ENCODE peak calls at places on chromosomes 16 and 17, in four cellular contexts. O is bronchial epithelial cell, N is left ventricle myocardium inferior, H is MM.1S. L is an unnamed sample. For H3K27me3, the result is how much of the 10 kb centered on the place peaks cover.

GRCh38 chr17:9206160-9206988 is 185.1 kb downstream of the NTN1 start:
- DNase-seq in O (no peak), N (no peak), H (no peak), L (no peak)

GRCh38 chr17:63701477-63702222 is 1.7 kb upstream of the LIMD2 start:
- DNase-seq in O (no peak), N (peak), H (no peak), L (peak)

GRCh38 chr17:82938486-82939212 is 98.8 kb upstream of the ZNF750 start:
- DNase-seq in O (no peak), N (peak), H (no peak), L (no peak)

GRCh38 chr16:54191592-54191991 is 95.0 kb downstream of the IRX3 start:
- DNase-seq in O (no peak), N (no peak), H (no peak), L (no peak)

GRCh38 chr17:79832211-79833109 is 6.8 kb downstream of the CBX4 start:
- DNase-seq in O (no peak), N (peak), H (no peak), L (no peak)

GRCh38 chr17:45004388-45004787 is 36.3 kb upstream of the C1QL1 start:
- DNase-seq in O (no peak), N (no peak), H (no peak), L (no peak)

GRCh38 chr17:15501282-15501681 is 33.9 kb upstream of the CDRT4 start:
- DNase-seq in O (no peak), N (no peak), H (no peak), L (no peak)

GRCh38 chr17:43755389-43755875 is 3.2 kb downstream of the SOST start:
- DNase-seq in O (no peak), N (no peak), H (no peak), L (no peak)

GRCh38 chr17:27848941-27849340 is 44.2 kb downstream of the LYRM9 start:
- DNase-seq in O (no peak), N (no peak), H (no peak), L (no peak)

GRCh38 chr16:82067042-82067809 is 32.2 kb downstream of the HSD17B2 start:
- DNase-seq in O (no peak), N (no peak), H (no peak), L (no peak)

GRCh38 chr17:9020096-9020823 is 1.1 kb upstream of the NTN1 start:
- DNase-seq in O (no peak), N (no peak), H (no peak), L (no peak)

GRCh38 chr17:979539-980405 is at the start of gene NXN:
- DNase-seq in O (peak), N (peak), H (peak), L (peak)

GRCh38 chr16:27242868-27243590 is 25.5 kb downstream of the NSMCE1 start:
- DNase-seq in O (no peak), N (no peak), H (peak), L (no peak)

GRCh38 chr17:49191917-49192741 is 18.2 kb downstream of the GNGT2 start:
- DNase-seq in O (peak), N (peak), H (peak), L (peak)

GRCh38 chr17:77779711-77780539 is 178.6 kb upstream of the TNRC6C start:
- DNase-seq in O (no peak), N (peak), H (no peak), L (no peak)

GRCh38 chr17:78947235-78948153 is 22.3 kb upstream of the TIMP2 start:
- DNase-seq in O (peak), N (no peak), H (no peak), L (no peak)

GRCh38 chr17:80443916-80444708 is 29.1 kb downstream of the ENDOV start:
- DNase-seq in O (no peak), N (no peak), H (no peak), L (no peak)

GRCh38 chr17:73429440-73430164 is 117.8 kb upstream of the CDC42EP4 start:
- DNase-seq in O (peak), N (peak), H (peak), L (peak)

GRCh38 chr17:72351884-72352346 is 231.1 kb downstream of the SOX9 start:
- DNase-seq in O (no peak), N (no peak), H (no peak), L (no peak)

GRCh38 chr16:56451753-56452689 is 667 bp downstream of the OGFOD1 start:
- DNase-seq in O (peak), N (no peak), H (peak), L (no peak)

GRCh38 chr16:2912330-2913199 is 834 bp downstream of the FLYWCH1 start:
- DNase-seq in O (no peak), N (no peak), H (peak), L (no peak)

GRCh38 chr17:67322039-67322787 is 44.2 kb downstream of the PSMD12 start:
- DNase-seq in O (no peak), N (no peak), H (no peak), L (no peak)

GRCh38 chr17:43609613-43610385 is 51.9 kb downstream of the MEOX1 start:
- DNase-seq in O (no peak), N (no peak), H (no peak), L (no peak)

GRCh38 chr17:75450270-75450669 is 6.2 kb upstream of the TMEM94 start:
- DNase-seq in O (no peak), N (no peak), H (no peak), L (no peak)

GRCh38 chr17:11589706-11590105 is 8.6 kb upstream of the DNAH9 start:
- DNase-seq in O (no peak), N (no peak), H (no peak), L (no peak)

GRCh38 chr16:7579454-7579853 is 246.8 kb downstream of the RBFOX1 start:
- DNase-seq in O (no peak), N (no peak), H (no peak), L (no peak)

GRCh38 chr17:32695864-32696263 is 181.1 kb downstream of the MYO1D start:
- DNase-seq in O (no peak), N (no peak), H (no peak), L (no peak)

GRCh38 chr17:32692179-32692578 is 184.7 kb downstream of the MYO1D start:
- DNase-seq in O (no peak), N (no peak), H (no peak), L (no peak)

GRCh38 chr17:32696426-32696825 is 180.5 kb downstream of the MYO1D start:
- DNase-seq in O (no peak), N (no peak), H (no peak), L (no peak)

GRCh38 chr17:32689348-32689747 is 187.6 kb downstream of the MYO1D start:
- DNase-seq in O (no peak), N (no peak), H (no peak), L (no peak)

GRCh38 chr17:32693135-32693897 is 183.6 kb downstream of the MYO1D start:
- DNase-seq in O (no peak), N (no peak), H (no peak), L (no peak)
- H3K4me3 ChIP-seq in O (no peak), N (no peak), H (no peak), L (no peak)

GRCh38 chr17:58591455-58591854 is 77.0 kb upstream of the MTMR4 start:
- DNase-seq in O (no peak), N (no peak), H (no peak), L (no peak)
- TF ChIP-seq CTCF in O (no peak), N (no peak), H (no peak), L (no peak)

GRCh38 chr17:40801157-40801556 is 1.4 kb upstream of the KRT28 start:
- DNase-seq in O (no peak), N (no peak), H (no peak), L (no peak)
- H3K27me3 ChIP-seq in O (under half), N (half or more), H (under half), L (under half)

DNA sequence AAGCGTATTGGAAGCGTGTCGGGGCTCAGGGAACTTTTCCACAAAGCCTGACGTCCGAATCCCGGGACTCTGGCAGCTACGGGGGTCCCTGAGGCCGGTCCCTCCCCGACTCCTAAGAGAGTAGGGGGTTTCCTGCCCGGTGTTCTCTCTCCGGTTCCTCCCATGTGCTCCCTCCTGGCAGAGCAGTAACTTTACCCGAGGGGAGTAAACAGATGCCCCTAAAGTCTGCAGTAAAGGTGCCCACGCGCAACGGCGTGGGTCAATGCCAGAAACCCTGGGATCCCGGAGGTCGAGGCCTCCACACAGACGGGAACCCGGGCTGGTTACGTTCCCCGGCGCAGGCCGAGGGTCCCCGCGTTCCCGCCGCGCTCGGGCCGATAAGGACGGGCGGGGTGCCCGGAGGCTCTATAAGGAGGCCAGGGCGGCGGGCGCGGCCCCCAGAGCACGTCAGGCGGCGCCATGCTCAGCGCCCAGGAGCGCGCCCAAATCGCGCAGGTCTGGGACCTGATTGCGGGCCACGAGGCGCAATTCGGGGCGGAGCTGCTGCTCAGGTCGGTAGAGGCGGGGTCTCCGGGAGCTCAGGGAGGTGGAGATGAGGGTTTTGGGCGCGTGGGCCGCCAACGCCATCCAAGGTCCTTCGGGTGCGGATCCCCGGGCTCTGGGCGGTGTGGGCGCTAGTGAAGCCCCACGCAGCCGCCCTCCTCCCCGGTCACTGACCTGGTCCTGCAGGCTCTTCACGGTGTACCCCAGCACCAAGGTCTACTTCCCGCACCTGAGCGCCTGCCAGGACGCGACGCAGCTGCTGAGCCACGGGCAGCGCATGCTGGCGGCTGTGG is at the start of gene HBM:
- DNase-seq in O (no peak), N (no peak), H (no peak), L (no peak)
- H3K4me3 ChIP-seq in O (no peak), N (peak), H (no peak), L (no peak)

GRCh38 chr16:12669908-12670307 is 133.8 kb downstream of the CPPED1 start:
- DNase-seq in O (no peak), N (no peak), H (no peak), L (no peak)

GRCh38 chr16:12659871-12660270 is 143.8 kb downstream of the CPPED1 start:
- DNase-seq in O (no peak), N (no peak), H (no peak), L (no peak)

GRCh38 chr16:12667909-12668308 is 135.8 kb downstream of the CPPED1 start:
- DNase-seq in O (no peak), N (no peak), H (no peak), L (no peak)

GRCh38 chr16:12661656-12662172 is 142.0 kb downstream of the CPPED1 start:
- DNase-seq in O (no peak), N (no peak), H (peak), L (no peak)

GRCh38 chr16:12664334-12664733 is 139.4 kb downstream of the CPPED1 start:
- DNase-seq in O (no peak), N (no peak), H (no peak), L (no peak)
- TF ChIP-seq CTCF in O (no peak), N (no peak), H (no peak), L (no peak)

L was measured in GM06990.